ENCODE peak calls at places on chromosomes 2 and 18, in seven cellular contexts. M is small intestine, W is heart left ventricle, N is body of pancreas, D is ovary, R is SJSA1, A is fibroblast of lung. X is an unnamed sample.
A peak's percentile ranks its signal among the peaks of the same experiment; 100 is the strongest.

GRCh38 chr2:36502081-36502480 is 95.9 kb downstream of the FEZ2 start:
- DNase-seq in N (no peak), W (no peak), R (no peak), D (no peak), M (no peak), A (peak; percentile 20), X (no peak)

GRCh38 chr2:137437386-137437785 is 526.9 kb upstream of the HNMT start:
- DNase-seq in A (no peak), R (no peak), W (no peak), N (no peak), M (no peak), D (no peak), X (no peak)

GRCh38 chr18:58097907-58098166 is 53.8 kb downstream of the NEDD4L start:
- DNase-seq in N (no peak), M (no peak), A (no peak), D (no peak), R (no peak), W (no peak), X (no peak)

GRCh38 chr2:148719941-148720436 is 75.4 kb downstream of the EPC2 start:
- DNase-seq in W (no peak), A (no peak), M (peak; percentile 17), D (no peak), R (no peak), N (peak; percentile 6), X (no peak)

GRCh38 chr18:8858888-8859511 is 153.6 kb downstream of the MTCL1 start:
- DNase-seq in A (peak; percentile 99), M (peak; percentile 56), D (no peak), W (no peak), N (no peak), R (peak; percentile 53), X (peak; percentile 94)

GRCh38 chr2:69914235-69915049 is 467 bp upstream of the MXD1 start:
- DNase-seq in A (peak; percentile 100), R (peak; percentile 100), N (peak; percentile 100), M (peak; percentile 100), W (peak; percentile 100), D (peak; percentile 99), X (peak; percentile 100)

GRCh38 chr2:172106128-172106961 is 3.6 kb upstream of the DLX2 start:
- DNase-seq in M (peak; percentile 29), W (no peak), D (peak; percentile 60), N (peak; percentile 43), R (peak; percentile 32), A (no peak), X (no peak)

GRCh38 chr18:404061-404460 is 96.4 kb downstream of the COLEC12 start:
- DNase-seq in R (peak; percentile 83), D (no peak), M (no peak), A (no peak), W (no peak), N (no peak), X (no peak)

GRCh38 chr2:43934567-43934966 is 61.2 kb downstream of the LRPPRC start:
- DNase-seq in M (no peak), D (no peak), R (no peak), N (no peak), A (no peak), W (no peak), X (no peak)

GRCh38 chr2:85890522-85891176 is 1.9 kb upstream of the ST3GAL5 start:
- DNase-seq in W (no peak), N (no peak), D (no peak), M (no peak), A (no peak), R (no peak), X (no peak)

GRCh38 chr2:121505005-121505404 is 25.7 kb upstream of the RNU4ATAC start:
- DNase-seq in N (no peak), M (peak; percentile 11), W (no peak), D (no peak), A (peak; percentile 51), R (peak; percentile 80), X (peak; percentile 58)

GRCh38 chr18:47283476-47283875 is 32.0 kb upstream of the SKOR2 start:
- DNase-seq in N (no peak), M (peak; percentile 19), W (no peak), D (no peak), A (peak; percentile 17), R (peak; percentile 6), X (no peak)

GRCh38 chr2:171893196-171893823 is 734 bp downstream of the SLC25A12 start:
- DNase-seq in D (no peak), A (no peak), M (peak; percentile 48), N (no peak), R (no peak), W (no peak), X (no peak)

GRCh38 chr2:15302154-15302553 is 259.0 kb downstream of the NBAS start:
- DNase-seq in R (no peak), D (no peak), W (no peak), N (no peak), A (peak; percentile 28), M (no peak), X (no peak)

GRCh38 chr2:9002313-9002636 is 1.2 kb downstream of the MBOAT2 start:
- DNase-seq in M (no peak), N (no peak), R (peak; percentile 16), A (peak; percentile 12), W (no peak), D (no peak), X (no peak)

GRCh38 chr2:237723613-237724012 is 75.0 kb upstream of the RBM44 start:
- DNase-seq in N (peak; percentile 53), W (no peak), M (peak; percentile 97), R (no peak), A (peak; percentile 51), D (no peak), X (no peak)

GRCh38 chr18:71028285-71028762 is 739.5 kb downstream of the SOCS6 start:
- DNase-seq in W (no peak), M (no peak), N (no peak), A (no peak), D (no peak), R (no peak), X (no peak)

GRCh38 chr18:9735879-9736278 is 27.8 kb downstream of the RAB31 start:
- DNase-seq in N (no peak), W (no peak), A (no peak), D (no peak), R (no peak), M (no peak), X (no peak)

GRCh38 chr2:70995227-70995729 is 605 bp upstream of the TEX261 start:
- DNase-seq in W (no peak), N (peak; percentile 63), R (peak; percentile 17), A (peak; percentile 27), M (peak; percentile 67), D (no peak), X (no peak)

GRCh38 chr2:152523091-152523490 is 188.1 kb downstream of the FMNL2 start:
- DNase-seq in M (no peak), N (no peak), A (peak; percentile 77), D (no peak), R (no peak), W (no peak), X (no peak)

GRCh38 chr18:76499596-76500340 is 4.7 kb upstream of the ZNF516 start:
- DNase-seq in N (no peak), D (no peak), R (no peak), M (no peak), A (no peak), W (no peak), X (no peak)

GRCh38 chr2:74550231-74550630 is 3.5 kb downstream of the LOXL3 start:
- DNase-seq in R (no peak), M (no peak), W (no peak), N (no peak), D (no peak), A (no peak), X (no peak)

GRCh38 chr2:201472411-201472810 is 20.9 kb downstream of the STRADB start:
- DNase-seq in N (no peak), M (no peak), W (no peak), A (no peak), D (no peak), R (no peak), X (no peak)

GRCh38 chr2:28080911-28081310 is 190.4 kb downstream of the BABAM2 start:
- DNase-seq in M (peak; percentile 10), D (peak; percentile 49), R (peak; percentile 65), N (no peak), A (peak; percentile 77), W (no peak), X (peak; percentile 15)

DNA sequence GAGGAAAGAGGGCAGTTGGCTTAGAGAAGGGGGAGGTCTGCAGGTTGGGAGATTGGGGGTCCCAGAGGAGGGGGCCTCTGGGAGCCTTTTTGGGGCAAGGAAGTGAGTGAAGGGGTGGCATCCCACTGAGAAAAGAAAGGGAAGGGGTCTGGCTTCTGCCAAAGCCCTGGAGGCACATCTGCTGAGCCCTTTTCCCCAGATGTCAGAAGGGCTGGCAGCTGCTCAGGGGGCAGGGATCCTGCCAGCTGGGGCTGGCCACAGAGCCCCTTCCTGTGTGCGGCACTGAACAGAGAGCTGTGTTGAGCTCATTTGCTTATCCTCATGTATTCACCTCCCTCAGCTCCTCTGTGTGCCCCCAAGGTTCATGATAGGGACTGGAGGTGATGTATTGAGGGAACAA is 54.5 kb downstream of the APOB start:
- DNase-seq in N (no peak), R (no peak), W (no peak), D (no peak), A (no peak), M (no peak), X (no peak)
- H3K4me3 ChIP-seq in N (no peak overlapping the region), R (no peak overlapping the region), W (no peak overlapping the region), D (no peak overlapping the region), A (no peak overlapping the region), M (no peak overlapping the region), X (no peak overlapping the region)

GRCh38 chr2:122883849-122884248 is 1128.4 kb downstream of the TSN start:
- DNase-seq in M (no peak), D (no peak), N (no peak), W (no peak), R (no peak), A (no peak), X (no peak)
- H3K27ac ChIP-seq in M (no peak overlapping the region), D (no peak overlapping the region), N (no peak overlapping the region), W (no peak overlapping the region), R (no peak overlapping the region), A (no peak overlapping the region), X (no peak overlapping the region)

GRCh38 chr2:165870346-165870745 is 76.3 kb upstream of the GALNT3 start:
- DNase-seq in D (no peak), M (peak; percentile 62), R (no peak), W (no peak), N (no peak), A (no peak), X (no peak)
- H3K4me3 ChIP-seq in D (no peak overlapping the region), M (no peak overlapping the region), R (no peak overlapping the region), W (no peak overlapping the region), N (no peak overlapping the region), A (no peak overlapping the region), X (no peak overlapping the region)

DNA sequence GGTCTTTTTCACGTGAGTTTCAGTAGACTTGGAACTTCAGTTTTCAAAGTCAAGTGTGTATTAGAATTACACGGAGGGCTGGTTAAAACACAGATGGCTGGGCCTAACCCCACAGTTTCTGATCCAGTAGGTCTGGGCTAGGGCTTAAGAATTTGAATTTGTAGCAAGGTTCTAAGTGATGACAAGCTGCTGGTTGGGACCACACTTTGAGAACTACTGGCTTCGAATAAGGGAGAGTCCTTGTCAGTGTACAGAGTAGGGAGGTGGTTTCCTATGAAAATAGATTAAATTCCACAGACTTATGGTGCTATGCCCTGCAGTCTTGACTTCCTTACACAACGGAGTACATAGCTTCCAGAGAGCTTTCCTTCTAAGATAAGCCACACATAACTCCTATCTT is 4.5 kb downstream of the RHOB start:
- DNase-seq in D (no peak), A (no peak), W (no peak), N (no peak), R (peak; percentile 18), M (no peak), X (no peak)
- H3K27ac ChIP-seq in D (no peak overlapping the region), A (no peak overlapping the region), W (peak overlapping the region; percentile 100), N (peak overlapping the region; percentile 96), R (no peak overlapping the region), M (peak overlapping the region; percentile 19), X (peak overlapping the region; percentile 1)

GRCh38 chr2:126655066-126655465 is 892 bp upstream of the GYPC start:
- DNase-seq in M (no peak), A (no peak), N (no peak), D (no peak), R (no peak), W (no peak), X (no peak)
- H3K4me3 ChIP-seq in M (no peak overlapping the region), A (peak overlapping the region; percentile 89), N (no peak overlapping the region), D (no peak overlapping the region), R (no peak overlapping the region), W (peak overlapping the region; percentile 77), X (peak overlapping the region; percentile 88)